ENCODE peak calls at places on chromosomes 7 and 10, in four cellular contexts. One of them, this sample, is unnamed.

GRCh38 chr10:106175760-106176377 is 988.6 kb downstream of the SORCS1 start:
- DNase-seq in astrocyte: no peak
- DNase-seq in stimulated activated CD8-positive, alpha-beta memory T cell treated with anti-CD3 and anti-CD28 coated beads, Interleukin-4, amount 100 ng/mL, for 1 hour: no peak
- DNase-seq in HFFc6: no peak
- DNase-seq in this sample: peak

GRCh38 chr10:112990271-112990670 is 40.2 kb downstream of the TCF7L2 start:
- DNase-seq in astrocyte: peak
- DNase-seq in stimulated activated CD8-positive, alpha-beta memory T cell treated with anti-CD3 and anti-CD28 coated beads, Interleukin-4, amount 100 ng/mL, for 1 hour: no peak
- DNase-seq in HFFc6: no peak
- DNase-seq in this sample: no peak

GRCh38 chr7:70630647-70631457 is 501.1 kb upstream of the GALNT17 start:
- DNase-seq in astrocyte: peak
- DNase-seq in stimulated activated CD8-positive, alpha-beta memory T cell treated with anti-CD3 and anti-CD28 coated beads, Interleukin-4, amount 100 ng/mL, for 1 hour: no peak
- DNase-seq in HFFc6: no peak
- DNase-seq in this sample: no peak

GRCh38 chr10:52488606-52489485 is 174.8 kb downstream of the DKK1 start:
- DNase-seq in astrocyte: peak
- DNase-seq in stimulated activated CD8-positive, alpha-beta memory T cell treated with anti-CD3 and anti-CD28 coated beads, Interleukin-4, amount 100 ng/mL, for 1 hour: no peak
- DNase-seq in HFFc6: peak
- DNase-seq in this sample: no peak

GRCh38 chr7:142355328-142355727 is 97.5 kb upstream of the PRSS58 start:
- DNase-seq in astrocyte: peak
- DNase-seq in stimulated activated CD8-positive, alpha-beta memory T cell treated with anti-CD3 and anti-CD28 coated beads, Interleukin-4, amount 100 ng/mL, for 1 hour: no peak
- DNase-seq in HFFc6: peak
- DNase-seq in this sample: no peak

GRCh38 chr7:129612112-129613015 is 844 bp downstream of the NRF1 start:
- DNase-seq in astrocyte: no peak
- DNase-seq in stimulated activated CD8-positive, alpha-beta memory T cell treated with anti-CD3 and anti-CD28 coated beads, Interleukin-4, amount 100 ng/mL, for 1 hour: no peak
- DNase-seq in HFFc6: peak
- DNase-seq in this sample: peak

GRCh38 chr7:134660961-134661376 is 14.3 kb downstream of the BPGM start:
- DNase-seq in astrocyte: peak
- DNase-seq in stimulated activated CD8-positive, alpha-beta memory T cell treated with anti-CD3 and anti-CD28 coated beads, Interleukin-4, amount 100 ng/mL, for 1 hour: no peak
- DNase-seq in HFFc6: peak
- DNase-seq in this sample: no peak

GRCh38 chr10:100881552-100882250 is 31.1 kb upstream of the SLF2 start:
- DNase-seq in astrocyte: no peak
- DNase-seq in stimulated activated CD8-positive, alpha-beta memory T cell treated with anti-CD3 and anti-CD28 coated beads, Interleukin-4, amount 100 ng/mL, for 1 hour: no peak
- DNase-seq in HFFc6: peak
- DNase-seq in this sample: no peak